ENCODE peak calls at places on chromosomes 6 and 20, in ten cellular contexts. C is NCI-H446 treated with DMSO at 0.1 percent for 48 hours; Z is uterus; S is stimulated activated CD4-positive, alpha-beta T cell treated with anti-CD3 and anti-CD28 coated beads, Interleukin-12 subunit alpha, Interleukin-12 subunit beta, amount 100 ng/mL, for 24 hours; A is DMS79; N is GM12891; Y is activated T-cell treated with anti-CD3 and anti-CD28 coated beads, Interleukin-2, amount 50 U/mL, for 72 hours; B is kidney epithelial cell; O is islet precursor cell; M is psoas muscle. L is an unnamed sample.

GRCh38 chr6:164266851-164267250 is 852.3 kb downstream of the QKI start:
- DNase-seq in C (no peak), Z (no peak), S (no peak), A (no peak), N (no peak), Y (no peak), B (no peak), O (no peak), M (no peak), L (no peak)

GRCh38 chr6:41693866-41694265 is 41.5 kb downstream of the TFEB start:
- DNase-seq in C (no peak), Z (no peak), S (no peak), A (no peak), N (no peak), Y (no peak), B (no peak), O (no peak), M (no peak), L (no peak)

GRCh38 chr6:12886961-12887775 is 170.6 kb downstream of the PHACTR1 start:
- DNase-seq in C (peak; percentile 18), Z (no peak), S (no peak), A (no peak), N (no peak), Y (no peak), B (peak; percentile 21), O (no peak), M (no peak), L (no peak)

GRCh38 chr6:44000164-44000842 is 126.9 kb downstream of the MRPL14 start:
- DNase-seq in C (no peak), Z (no peak), S (no peak), A (peak; percentile 24), N (no peak), Y (peak; percentile 48), B (no peak), O (peak; percentile 85), M (no peak), L (peak; percentile 82)

GRCh38 chr20:34627458-34627857 is 49.4 kb downstream of the PIGU start:
- DNase-seq in C (no peak), Z (no peak), S (no peak), A (no peak), N (no peak), Y (no peak), B (no peak), O (no peak), M (no peak), L (no peak)

GRCh38 chr6:83511901-83512681 is at the start of gene PRSS35:
- DNase-seq in C (no peak), Z (peak; percentile 17), S (no peak), A (no peak), N (no peak), Y (peak; percentile 21), B (no peak), O (peak; percentile 95), M (peak; percentile 36), L (peak; percentile 44)

GRCh38 chr6:75208564-75209431 is 2.9 kb upstream of the COL12A1 start:
- DNase-seq in C (peak; percentile 6), Z (peak; percentile 92), S (peak; percentile 74), A (peak; percentile 41), N (no peak), Y (peak; percentile 84), B (no peak), O (peak; percentile 93), M (peak; percentile 81), L (peak; percentile 75)

GRCh38 chr6:44100088-44100550 is 27.1 kb downstream of the MRPL14 start:
- DNase-seq in C (no peak), Z (no peak), S (no peak), A (no peak), N (no peak), Y (no peak), B (no peak), O (peak; percentile 80), M (no peak), L (no peak)

GRCh38 chr6:157579467-157580031 is 198.6 kb downstream of the ZDHHC14 start:
- DNase-seq in C (no peak), Z (no peak), S (no peak), A (no peak), N (no peak), Y (no peak), B (no peak), O (no peak), M (no peak), L (no peak)

GRCh38 chr20:56924976-56925695 is 296.0 kb downstream of the TFAP2C start:
- DNase-seq in C (no peak), Z (no peak), S (no peak), A (no peak), N (no peak), Y (no peak), B (no peak), O (peak; percentile 97), M (no peak), L (peak; percentile 18)

GRCh38 chr20:48617481-48617880 is 210.3 kb downstream of the PREX1 start:
- DNase-seq in C (no peak), Z (no peak), S (no peak), A (no peak), N (no peak), Y (no peak), B (no peak), O (no peak), M (no peak), L (no peak)

GRCh38 chr6:119350202-119351004 is 842 bp upstream of the MAN1A1 start:
- DNase-seq in C (no peak), Z (no peak), S (peak; percentile 24), A (no peak), N (no peak), Y (peak; percentile 69), B (no peak), O (no peak), M (no peak), L (peak; percentile 60)

GRCh38 chr6:158752613-158753012 is 66.6 kb downstream of the EZR start:
- DNase-seq in C (peak; percentile 90), Z (no peak), S (no peak), A (peak; percentile 63), N (no peak), Y (no peak), B (no peak), O (peak; percentile 42), M (no peak), L (no peak)

GRCh38 chr20:46199198-46199597 is 81.1 kb downstream of the CD40 start:
- DNase-seq in C (no peak), Z (no peak), S (no peak), A (no peak), N (no peak), Y (peak; percentile 22), B (no peak), O (peak; percentile 77), M (no peak), L (no peak)

GRCh38 chr6:127185410-127185809 is 66.9 kb downstream of the RSPO3 start:
- DNase-seq in C (no peak), Z (no peak), S (no peak), A (no peak), N (no peak), Y (no peak), B (no peak), O (no peak), M (no peak), L (no peak)

L was measured in GM20000.